ENCODE peak calls at places on chromosomes 5 and 9, in five cellular contexts. M is PC-3, Y is heart left ventricle, P is dorsolateral prefrontal cortex, R is osteocyte. A is an unnamed sample.

GRCh38 chr5:6585939-6586646 is 46.8 kb downstream of the NSUN2 start:
- DNase-seq in M (no peak), Y (no peak), P (no peak), R (no peak), A (no peak)

GRCh38 chr9:129665008-129665771 is at the start of gene PRRX2:
- DNase-seq in M (no peak), Y (peak), P (no peak), R (no peak), A (no peak)

GRCh38 chr5:133612021-133612860 is at the start of gene FSTL4:
- DNase-seq in M (peak), Y (no peak), P (peak), R (peak), A (peak)

GRCh38 chr5:1668141-1668721 is 131.4 kb downstream of the MRPL36 start:
- DNase-seq in M (no peak), Y (no peak), P (no peak), R (peak), A (no peak)

GRCh38 chr9:15606667-15607472 is 54.0 kb downstream of the CCDC171 start:
- DNase-seq in M (peak), Y (no peak), P (no peak), R (no peak), A (no peak)

GRCh38 chr5:103203226-103203625 is 55.3 kb upstream of the MACIR start:
- DNase-seq in M (no peak), Y (no peak), P (no peak), R (no peak), A (no peak)

GRCh38 chr5:160978944-160979343 is 126.9 kb upstream of the ATP10B start:
- DNase-seq in M (no peak), Y (no peak), P (no peak), R (no peak), A (no peak)

GRCh38 chr5:151240891-151241290 is 12.1 kb upstream of the GM2A start:
- DNase-seq in M (no peak), Y (no peak), P (no peak), R (no peak), A (no peak)

GRCh38 chr5:22514231-22514630 is 338.9 kb downstream of the CDH12 start:
- DNase-seq in M (no peak), Y (no peak), P (no peak), R (no peak), A (no peak)

GRCh38 chr9:102550266-102550665 is 444.9 kb upstream of the CYLC2 start:
- DNase-seq in M (no peak), Y (no peak), P (no peak), R (no peak), A (no peak)

GRCh38 chr9:7844283-7844682 is 44.7 kb upstream of the DMAC1 start:
- DNase-seq in M (no peak), Y (no peak), P (no peak), R (no peak), A (no peak)

GRCh38 chr5:129163979-129164378 is 69.4 kb downstream of the ISOC1 start:
- DNase-seq in M (no peak), Y (no peak), P (no peak), R (no peak), A (no peak)

GRCh38 chr9:6024035-6024554 is 8.7 kb upstream of the RANBP6 start:
- DNase-seq in M (peak), Y (no peak), P (no peak), R (no peak), A (no peak)

GRCh38 chr5:157545911-157546310 is 29.7 kb downstream of the ADAM19 start:
- DNase-seq in M (no peak), Y (no peak), P (no peak), R (no peak), A (no peak)

GRCh38 chr9:114478459-114478858 is 26.8 kb downstream of the WHRN start:
- DNase-seq in M (no peak), Y (no peak), P (no peak), R (no peak), A (no peak)

GRCh38 chr5:65047948-65048690 is 279.4 kb downstream of the CWC27 start:
- DNase-seq in M (no peak), Y (no peak), P (no peak), R (no peak), A (no peak)

GRCh38 chr9:122070728-122071127 is 22.4 kb downstream of the TTLL11 start:
- DNase-seq in M (no peak), Y (no peak), P (no peak), R (no peak), A (no peak)

GRCh38 chr9:14347408-14348224 is 33.7 kb upstream of the NFIB start:
- DNase-seq in M (peak), Y (peak), P (no peak), R (peak), A (no peak)

GRCh38 chr5:1789838-1790462 is 9.7 kb downstream of the MRPL36 start:
- DNase-seq in M (peak), Y (peak), P (no peak), R (no peak), A (no peak)

GRCh38 chr5:79564798-79565279 is 47.4 kb upstream of the TENT2 start:
- DNase-seq in M (no peak), Y (no peak), P (no peak), R (no peak), A (no peak)
- TF ChIP-seq CTCF in M (no peak), Y (no peak), P (no peak), R (no peak), A (no peak)

GRCh38 chr5:173330856-173331206 is 2.6 kb upstream of the STC2 start:
- DNase-seq in M (no peak), Y (no peak), P (no peak), R (no peak), A (no peak)
- TF ChIP-seq CTCF in M (no peak), Y (no peak), P (no peak), R (no peak), A (no peak)

GRCh38 chr9:112094240-112094639 is 80.9 kb downstream of the SUSD1 start:
- DNase-seq in M (no peak), Y (no peak), P (no peak), R (no peak), A (no peak)

GRCh38 chr9:112093875-112094227 is 81.2 kb downstream of the SUSD1 start:
- DNase-seq in M (no peak), Y (no peak), P (no peak), R (peak), A (no peak)

GRCh38 chr9:112093147-112093874 is 81.8 kb downstream of the SUSD1 start:
- DNase-seq in M (no peak), Y (no peak), P (no peak), R (peak), A (no peak)

GRCh38 chr9:112094948-112095779 is 79.9 kb downstream of the SUSD1 start:
- DNase-seq in M (no peak), Y (no peak), P (no peak), R (peak), A (no peak)

GRCh38 chr9:112091805-112092204 is 83.3 kb downstream of the SUSD1 start:
- DNase-seq in M (no peak), Y (no peak), P (no peak), R (no peak), A (no peak)
- TF ChIP-seq CTCF in M (peak), Y (no peak), P (peak), R (peak), A (no peak)

DNA sequence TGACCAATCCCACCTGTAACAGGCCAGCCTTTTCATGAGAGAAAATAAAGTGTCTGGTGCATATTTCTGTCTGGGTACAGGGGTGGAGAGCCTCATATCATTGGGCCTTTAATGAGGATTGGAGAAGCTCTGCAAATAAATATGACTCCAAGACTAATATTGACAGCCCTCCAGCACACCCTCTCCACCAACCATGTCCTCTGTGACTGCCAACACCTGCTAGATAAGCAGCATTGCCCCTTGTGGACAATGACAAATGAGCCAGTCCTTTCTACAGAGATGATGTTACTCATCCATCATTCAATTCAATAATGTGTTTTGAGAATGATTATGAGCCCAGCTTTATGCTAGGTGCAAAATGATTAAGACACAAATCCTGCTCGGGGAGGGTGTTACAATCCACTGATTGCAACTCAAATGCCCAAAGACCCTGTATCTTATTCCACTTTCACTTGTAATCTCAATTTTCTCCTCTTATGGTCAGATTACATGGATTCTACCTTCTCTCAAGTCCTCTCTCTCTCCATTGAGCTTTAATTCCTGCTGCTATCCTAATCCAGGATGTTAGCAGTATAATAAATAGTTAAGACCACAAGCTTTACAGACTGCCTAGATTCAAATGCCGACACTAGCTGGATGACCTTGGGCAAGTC is 2.1 kb upstream of the GFRA3 start:
- DNase-seq in M (no peak), Y (no peak), P (no peak), R (no peak), A (no peak)
- TF ChIP-seq CTCF in M (no peak), Y (no peak), P (no peak), R (no peak), A (no peak)

GRCh38 chr9:134663753-134664415 is 22.3 kb downstream of the COL5A1 start:
- DNase-seq in M (no peak), Y (no peak), P (no peak), R (no peak), A (no peak)
- TF ChIP-seq CTCF in M (peak), Y (no peak), P (no peak), R (peak), A (no peak)

DNA sequence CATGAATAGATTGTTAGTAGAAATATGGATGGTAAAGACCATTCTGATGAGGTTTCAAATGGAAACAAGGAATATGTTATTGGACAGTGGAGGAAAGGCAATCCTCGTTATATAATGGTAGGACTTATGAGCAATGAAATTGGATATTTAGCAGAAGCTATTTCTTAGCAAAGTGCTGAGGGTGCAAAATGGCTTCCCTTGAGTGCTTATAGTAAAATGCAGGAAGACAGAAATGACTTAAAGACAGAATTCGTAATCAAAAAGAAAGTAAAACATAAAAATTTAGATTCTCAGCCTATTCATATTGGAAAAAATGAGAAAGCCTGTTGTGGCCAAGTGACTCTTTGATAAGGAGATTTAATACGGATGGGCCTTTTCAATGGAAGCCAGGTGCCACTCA is 102.1 kb upstream of the ADRA1B start:
- DNase-seq in M (no peak), Y (no peak), P (no peak), R (no peak), A (no peak)
- TF ChIP-seq CTCF in M (no peak), Y (no peak), P (no peak), R (no peak), A (no peak)

GRCh38 chr9:34627716-34628655 is 880 bp downstream of the ARID3C start:
- DNase-seq in M (no peak), Y (no peak), P (no peak), R (no peak), A (no peak)

GRCh38 chr9:34628656-34629491 is at the start of gene ARID3C:
- DNase-seq in M (peak), Y (no peak), P (no peak), R (no peak), A (peak)

GRCh38 chr9:34630402-34631154 is 1.7 kb upstream of the ARID3C start:
- DNase-seq in M (no peak), Y (no peak), P (no peak), R (no peak), A (no peak)

GRCh38 chr9:34633166-34633565 is 4.3 kb upstream of the ARID3C start:
- DNase-seq in M (no peak), Y (no peak), P (no peak), R (no peak), A (no peak)

DNA sequence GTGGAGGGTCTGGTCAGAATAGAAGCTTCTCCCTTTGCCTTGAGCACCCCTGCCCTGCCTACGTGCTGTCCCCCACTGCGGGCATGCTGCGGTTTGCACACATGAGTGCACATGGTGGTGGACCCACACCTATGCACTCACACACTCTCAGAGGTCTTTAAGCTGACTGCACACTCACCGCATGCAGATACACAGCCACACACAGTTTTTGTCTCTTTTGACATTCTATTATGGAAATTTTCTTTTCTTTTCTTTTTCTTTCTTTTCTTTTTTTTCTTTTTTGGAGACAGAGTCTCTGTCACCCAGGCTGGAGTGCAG is 585 bp upstream of the ARID3C start:
- DNase-seq in M (no peak), Y (no peak), P (no peak), R (no peak), A (no peak)
- TF ChIP-seq CTCF in M (no peak), Y (no peak), P (no peak), R (no peak), A (no peak)

DNA sequence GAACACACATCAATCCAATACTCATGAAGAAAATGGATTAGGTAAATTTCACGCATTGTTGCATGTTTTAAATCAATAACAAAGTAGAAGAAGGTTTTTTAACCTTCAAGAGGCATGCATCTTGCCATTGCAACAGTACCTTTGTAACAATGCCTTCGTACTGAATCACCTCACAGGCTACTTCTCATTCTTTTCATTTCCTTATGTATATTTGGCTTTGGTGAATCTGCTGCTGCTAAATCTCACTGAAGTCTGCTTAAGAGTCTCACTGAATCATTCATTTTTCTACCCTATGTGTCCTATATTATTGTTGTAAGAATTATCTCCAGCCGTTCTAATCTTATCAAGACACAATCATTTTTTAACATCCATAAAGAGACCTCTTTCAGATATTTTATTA is 152.5 kb downstream of the CDH10 start:
- DNase-seq in M (peak), Y (no peak), P (no peak), R (no peak), A (no peak)
- TF ChIP-seq CTCF in M (no peak), Y (no peak), P (no peak), R (no peak), A (no peak)